ENCODE peak calls at places on chromosome 11, in five cellular contexts. D, U, I, Q and Y are unnamed samples. For H3K4me1 and H3K27me3, the result is how much of the 10 kb centered on the place peaks cover.

GRCh38 chr11:115496892-115497291 is 7.3 kb downstream of the CADM1 start:
- DNase-seq in U (no peak), D (no peak), I (no peak), Q (no peak), Y (no peak)

GRCh38 chr11:78364128-78364751 is 53.4 kb downstream of the GAB2 start:
- DNase-seq in I (no peak), U (no peak), D (no peak), Q (no peak), Y (no peak)

GRCh38 chr11:1260620-1261019 is 37.8 kb downstream of the MUC5B start:
- DNase-seq in Q (no peak), I (no peak), U (no peak), D (no peak), Y (peak)

GRCh38 chr11:35142481-35143207 is 3.7 kb downstream of the CD44 start:
- DNase-seq in I (peak), U (no peak), Q (no peak), D (no peak), Y (no peak)

GRCh38 chr11:120801801-120802689 is 221.9 kb upstream of the TBCEL start:
- DNase-seq in Q (peak), I (peak), U (peak), D (peak), Y (peak)

GRCh38 chr11:69703711-69704507 is at the start of gene FGF19:
- DNase-seq in Q (no peak), D (no peak), I (no peak), U (no peak), Y (no peak)

GRCh38 chr11:84290647-84291046 is 1004.5 kb upstream of the CCDC90B start:
- DNase-seq in I (no peak), U (no peak), Q (no peak), D (no peak), Y (no peak)

GRCh38 chr11:63763506-63764200 is 4.9 kb downstream of the ZFTA start:
- DNase-seq in I (peak), U (peak), D (no peak), Q (peak), Y (peak)

DNA sequence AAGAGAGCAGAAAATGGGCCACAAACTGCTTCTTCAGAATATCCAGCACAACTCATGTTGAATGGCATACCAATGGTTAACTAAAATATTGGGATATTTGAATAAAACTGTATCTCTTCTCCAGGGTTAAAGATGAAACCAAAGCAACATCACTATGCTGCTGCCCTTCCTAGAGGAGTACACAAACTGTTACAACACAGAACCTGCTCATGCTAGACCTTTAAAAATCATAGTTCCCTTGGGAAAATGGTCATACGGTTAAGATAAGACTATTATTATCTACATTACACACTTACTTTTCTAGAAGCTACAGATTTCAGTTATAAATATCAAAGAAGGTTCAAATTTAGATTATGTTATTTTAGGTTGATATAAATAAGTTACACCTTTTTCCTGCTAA is 78.6 kb upstream of the TP53AIP1 start:
- DNase-seq in D (no peak), Q (no peak), U (no peak), I (no peak), Y (no peak)
- H3K4me3 ChIP-seq in D (peak), Q (no peak), U (no peak), I (peak), Y (no peak)

GRCh38 chr11:42857344-42857743 is 454.5 kb upstream of the API5 start:
- DNase-seq in I (no peak), Q (no peak), D (no peak), U (no peak), Y (no peak)
- H3K4me1 ChIP-seq in I (under half), Q (under half), D (under half), U (under half), Y (under half)

GRCh38 chr11:76612226-76612625 is 58.3 kb downstream of the LRRC32 start:
- DNase-seq in Q (no peak), D (no peak), I (no peak), U (no peak), Y (no peak)
- H3K27me3 ChIP-seq in Q (under half), D (under half), I (under half), U (under half), Y (under half)

GRCh38 chr11:73297231-73297590 is 10.9 kb upstream of the ARHGEF17 start:
- DNase-seq in U (no peak), Q (no peak), D (no peak), I (no peak), Y (no peak)

GRCh38 chr11:73296501-73297230 is 11.4 kb upstream of the ARHGEF17 start:
- DNase-seq in U (no peak), I (no peak), Q (no peak), D (no peak), Y (no peak)

GRCh38 chr11:73297702-73298101 is 10.4 kb upstream of the ARHGEF17 start:
- DNase-seq in U (no peak), Q (no peak), D (no peak), I (no peak), Y (no peak)

GRCh38 chr11:73299751-73300150 is 8.3 kb upstream of the ARHGEF17 start:
- DNase-seq in D (no peak), U (no peak), Q (no peak), I (no peak), Y (no peak)

DNA sequence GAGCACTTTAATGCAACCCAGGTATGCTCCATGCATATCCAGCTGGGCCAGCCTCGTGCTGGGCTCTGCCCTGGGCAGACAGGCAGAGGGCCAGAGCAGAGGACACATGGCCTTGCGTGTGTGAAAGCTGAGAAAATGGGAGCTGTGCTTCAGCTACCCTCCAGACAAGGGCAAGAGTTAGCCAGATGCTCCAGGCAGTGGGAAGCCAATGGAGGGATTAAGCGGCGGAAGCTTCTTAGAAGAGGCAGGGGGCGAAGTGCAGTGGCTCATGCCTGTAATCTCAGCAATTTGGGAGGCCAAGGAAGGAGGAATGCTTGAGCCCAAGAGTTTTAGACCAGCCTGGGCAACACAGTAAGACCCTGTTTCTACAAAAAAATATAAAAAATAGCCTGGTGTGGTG is 9.8 kb upstream of the ARHGEF17 start:
- DNase-seq in U (no peak), Q (no peak), I (no peak), D (no peak), Y (peak)
- H3K4me3 ChIP-seq in U (no peak), Q (no peak), I (no peak), D (no peak), Y (no peak)

DNA sequence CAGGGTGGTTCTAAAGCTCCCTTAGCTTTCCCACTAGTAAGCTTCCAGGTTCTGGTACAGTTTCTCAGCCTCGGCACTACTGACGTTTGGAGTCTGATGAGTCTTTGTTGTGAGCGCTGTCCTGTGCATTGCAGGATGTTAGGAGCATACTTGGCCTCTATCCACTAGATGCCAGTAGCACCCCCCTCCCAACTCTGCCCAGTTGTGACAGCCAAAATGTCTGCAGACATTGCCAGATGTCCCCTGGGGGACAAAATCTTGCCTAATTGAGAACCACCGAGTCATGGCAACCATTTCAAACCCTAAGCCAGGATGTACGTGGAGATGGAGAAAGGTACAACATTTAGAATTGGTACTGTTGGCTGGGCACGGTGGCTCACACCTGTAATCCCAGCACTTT is 68.7 kb downstream of the PTPRJ start:
- DNase-seq in D (no peak), I (no peak), U (no peak), Q (no peak), Y (no peak)
- H3K4me1 ChIP-seq in D (under half), I (under half), U (under half), Q (under half), Y (under half)